ENCODE peak calls at places on chromosome 2, in eight cellular contexts. One of them, this sample, is unnamed.

GRCh38 chr2:63053235-63053888 is 2.7 kb downstream of the OTX1 start:
- DNase-seq in A549: no peak
- DNase-seq in K562: no peak
- DNase-seq in endothelial cell of umbilical vein: no peak
- DNase-seq in suprapubic skin: no peak
- DNase-seq in IMR-90: no peak
- DNase-seq in GM12878: no peak
- DNase-seq in transverse colon: no peak
- DNase-seq in this sample: no peak

GRCh38 chr2:150449856-150450255 is 37.6 kb downstream of the RND3 start:
- DNase-seq in A549: no peak
- DNase-seq in K562: no peak
- DNase-seq in endothelial cell of umbilical vein: peak
- DNase-seq in suprapubic skin: no peak
- DNase-seq in IMR-90: no peak
- DNase-seq in GM12878: no peak
- DNase-seq in transverse colon: no peak
- DNase-seq in this sample: no peak

GRCh38 chr2:234328444-234328990 is 168.4 kb downstream of the ARL4C start:
- DNase-seq in A549: no peak
- DNase-seq in K562: no peak
- DNase-seq in endothelial cell of umbilical vein: no peak
- DNase-seq in suprapubic skin: no peak
- DNase-seq in IMR-90: no peak
- DNase-seq in GM12878: no peak
- DNase-seq in transverse colon: no peak
- DNase-seq in this sample: no peak

GRCh38 chr2:77007668-77008067 is 514.5 kb downstream of the LRRTM4 start:
- DNase-seq in A549: no peak
- DNase-seq in K562: no peak
- DNase-seq in endothelial cell of umbilical vein: peak
- DNase-seq in suprapubic skin: no peak
- DNase-seq in IMR-90: no peak
- DNase-seq in GM12878: no peak
- DNase-seq in transverse colon: no peak
- DNase-seq in this sample: no peak

GRCh38 chr2:236744316-236745105 is 174.9 kb downstream of the ACKR3 start:
- DNase-seq in A549: no peak
- DNase-seq in K562: no peak
- DNase-seq in endothelial cell of umbilical vein: no peak
- DNase-seq in suprapubic skin: no peak
- DNase-seq in IMR-90: peak
- DNase-seq in GM12878: no peak
- DNase-seq in transverse colon: no peak
- DNase-seq in this sample: peak

GRCh38 chr2:227013330-227013729 is 150.7 kb downstream of the COL4A4 start:
- DNase-seq in A549: no peak
- DNase-seq in K562: no peak
- DNase-seq in endothelial cell of umbilical vein: no peak
- DNase-seq in suprapubic skin: no peak
- DNase-seq in IMR-90: no peak
- DNase-seq in GM12878: no peak
- DNase-seq in transverse colon: no peak
- DNase-seq in this sample: peak

GRCh38 chr2:148876589-148877402 is 1.8 kb downstream of the KIF5C start:
- DNase-seq in A549: no peak
- DNase-seq in K562: no peak
- DNase-seq in endothelial cell of umbilical vein: no peak
- DNase-seq in suprapubic skin: no peak
- DNase-seq in IMR-90: no peak
- DNase-seq in GM12878: no peak
- DNase-seq in transverse colon: peak
- DNase-seq in this sample: no peak

GRCh38 chr2:117984208-117984607 is 29.7 kb downstream of the CCDC93 start:
- DNase-seq in A549: no peak
- DNase-seq in K562: no peak
- DNase-seq in endothelial cell of umbilical vein: no peak
- DNase-seq in suprapubic skin: no peak
- DNase-seq in IMR-90: no peak
- DNase-seq in GM12878: no peak
- DNase-seq in transverse colon: no peak
- DNase-seq in this sample: no peak

GRCh38 chr2:168024459-168024858 is 222.9 kb downstream of the STK39 start:
- DNase-seq in A549: no peak
- DNase-seq in K562: no peak
- DNase-seq in endothelial cell of umbilical vein: no peak
- DNase-seq in suprapubic skin: no peak
- DNase-seq in IMR-90: no peak
- DNase-seq in GM12878: no peak
- DNase-seq in transverse colon: no peak
- DNase-seq in this sample: no peak

GRCh38 chr2:61178603-61179545 is 16.9 kb downstream of the C2orf74 start:
- DNase-seq in A549: no peak
- DNase-seq in K562: no peak
- DNase-seq in endothelial cell of umbilical vein: no peak
- DNase-seq in suprapubic skin: no peak
- DNase-seq in IMR-90: peak
- DNase-seq in GM12878: no peak
- DNase-seq in transverse colon: no peak
- DNase-seq in this sample: no peak

GRCh38 chr2:30709516-30709915 is 97.7 kb downstream of the CAPN13 start:
- DNase-seq in A549: no peak
- DNase-seq in K562: no peak
- DNase-seq in endothelial cell of umbilical vein: no peak
- DNase-seq in suprapubic skin: peak
- DNase-seq in IMR-90: no peak
- DNase-seq in GM12878: no peak
- DNase-seq in transverse colon: no peak
- DNase-seq in this sample: peak

GRCh38 chr2:234388591-234388990 is 108.3 kb downstream of the ARL4C start:
- DNase-seq in A549: no peak
- DNase-seq in K562: no peak
- DNase-seq in endothelial cell of umbilical vein: no peak
- DNase-seq in suprapubic skin: no peak
- DNase-seq in IMR-90: no peak
- DNase-seq in GM12878: no peak
- DNase-seq in transverse colon: no peak
- DNase-seq in this sample: no peak

DNA sequence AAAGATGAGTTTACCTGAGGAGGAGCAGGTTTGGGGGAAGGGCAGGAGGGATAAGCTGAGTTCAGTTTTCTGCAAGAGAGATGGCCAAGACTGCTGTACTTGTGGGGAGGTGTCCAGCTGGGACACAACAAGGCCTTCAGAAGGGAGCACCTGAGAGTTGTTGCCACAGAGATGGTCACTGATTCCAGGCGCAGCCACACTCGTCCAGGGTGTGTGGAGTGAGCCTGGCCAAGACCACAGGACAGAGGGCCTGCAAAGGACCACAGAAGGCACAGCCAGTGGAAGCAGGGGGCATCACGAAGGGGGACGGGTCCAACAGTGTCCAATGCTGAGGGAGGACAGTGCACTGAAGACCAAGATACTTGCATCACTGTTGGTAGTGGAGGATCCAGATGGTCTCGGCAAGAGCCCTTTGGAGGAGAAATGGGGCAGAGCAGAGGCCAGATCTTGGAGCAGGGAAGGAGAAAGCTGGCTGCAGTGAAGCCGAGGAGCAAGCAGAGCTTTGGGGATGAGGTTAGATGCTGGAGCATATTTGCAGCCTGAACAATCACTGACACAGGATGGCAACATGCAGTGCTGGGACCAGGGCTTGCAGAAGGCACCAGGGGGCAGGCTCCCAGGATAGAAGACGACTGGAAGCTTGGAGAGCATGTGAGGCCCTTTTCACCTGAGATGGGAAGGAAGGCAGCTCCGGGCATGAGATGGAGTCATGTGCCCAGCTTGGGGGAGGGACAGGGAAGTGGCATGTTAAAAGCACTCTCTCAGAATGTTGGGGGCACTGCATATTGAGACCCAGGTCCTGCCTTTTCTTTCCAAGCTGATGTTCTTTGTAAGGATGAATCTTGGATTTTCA is 214.0 kb downstream of the CYP26B1 start:
- DNase-seq in A549: peak
- DNase-seq in K562: peak
- DNase-seq in endothelial cell of umbilical vein: no peak
- DNase-seq in suprapubic skin: no peak
- DNase-seq in IMR-90: no peak
- DNase-seq in GM12878: no peak
- DNase-seq in transverse colon: no peak
- DNase-seq in this sample: peak
- TF ChIP-seq CTCF in A549: peak
- TF ChIP-seq CTCF in K562: peak
- TF ChIP-seq CTCF in endothelial cell of umbilical vein: no peak
- TF ChIP-seq CTCF in suprapubic skin: peak
- TF ChIP-seq CTCF in IMR-90: peak
- TF ChIP-seq CTCF in GM12878: no peak
- TF ChIP-seq CTCF in transverse colon: no peak
- TF ChIP-seq CTCF in this sample: no peak

DNA sequence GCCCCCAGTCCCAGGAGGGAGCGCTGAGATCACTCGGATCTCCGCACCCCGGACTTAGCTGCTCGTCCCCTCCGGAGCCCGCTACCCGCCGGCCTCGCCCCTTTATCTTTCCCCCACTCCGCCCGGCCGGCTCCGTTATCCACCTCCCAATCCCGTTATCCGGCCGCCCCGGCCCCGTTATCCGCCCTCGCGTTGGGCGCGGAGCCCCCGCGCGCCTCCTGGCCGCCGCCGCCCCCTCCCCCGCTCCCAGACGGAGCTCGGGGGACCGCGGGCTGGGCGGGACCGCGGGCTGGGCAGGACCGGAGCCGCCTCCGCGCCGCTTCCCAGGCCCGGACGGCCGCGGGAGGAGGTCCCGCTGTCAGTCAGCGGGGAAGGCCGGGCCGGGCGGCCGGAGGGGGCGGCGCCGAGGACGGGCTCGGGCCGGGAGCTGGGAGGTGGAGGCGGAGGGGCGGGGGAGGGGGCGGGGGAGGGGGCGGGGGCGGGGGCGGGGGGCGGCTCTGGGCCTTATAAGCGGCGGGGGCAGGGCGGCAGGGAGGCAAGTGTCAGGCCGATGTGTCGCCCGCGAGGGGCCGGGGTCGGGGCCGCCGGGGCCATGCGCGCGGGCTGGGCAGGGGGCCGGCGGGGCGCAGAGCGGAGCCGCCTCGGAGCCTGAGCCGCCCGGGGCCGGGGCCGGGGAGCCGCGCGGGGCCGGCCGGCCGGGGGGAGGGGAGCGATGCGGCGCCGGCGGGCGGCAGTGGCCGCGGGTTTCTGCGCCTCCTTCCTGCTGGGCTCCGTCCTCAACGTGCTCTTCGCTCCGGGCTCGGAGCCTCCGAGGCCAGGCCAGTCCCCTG is at the start of gene PKDCC:
- DNase-seq in A549: peak
- DNase-seq in K562: peak
- DNase-seq in endothelial cell of umbilical vein: peak
- DNase-seq in suprapubic skin: no peak
- DNase-seq in IMR-90: peak
- DNase-seq in GM12878: no peak
- DNase-seq in transverse colon: peak
- DNase-seq in this sample: peak
- H3K4me3 ChIP-seq in A549: peak
- H3K4me3 ChIP-seq in K562: peak
- H3K4me3 ChIP-seq in endothelial cell of umbilical vein: peak
- H3K4me3 ChIP-seq in suprapubic skin: peak
- H3K4me3 ChIP-seq in IMR-90: peak
- H3K4me3 ChIP-seq in GM12878: peak
- H3K4me3 ChIP-seq in transverse colon: peak
- H3K4me3 ChIP-seq in this sample: peak

DNA sequence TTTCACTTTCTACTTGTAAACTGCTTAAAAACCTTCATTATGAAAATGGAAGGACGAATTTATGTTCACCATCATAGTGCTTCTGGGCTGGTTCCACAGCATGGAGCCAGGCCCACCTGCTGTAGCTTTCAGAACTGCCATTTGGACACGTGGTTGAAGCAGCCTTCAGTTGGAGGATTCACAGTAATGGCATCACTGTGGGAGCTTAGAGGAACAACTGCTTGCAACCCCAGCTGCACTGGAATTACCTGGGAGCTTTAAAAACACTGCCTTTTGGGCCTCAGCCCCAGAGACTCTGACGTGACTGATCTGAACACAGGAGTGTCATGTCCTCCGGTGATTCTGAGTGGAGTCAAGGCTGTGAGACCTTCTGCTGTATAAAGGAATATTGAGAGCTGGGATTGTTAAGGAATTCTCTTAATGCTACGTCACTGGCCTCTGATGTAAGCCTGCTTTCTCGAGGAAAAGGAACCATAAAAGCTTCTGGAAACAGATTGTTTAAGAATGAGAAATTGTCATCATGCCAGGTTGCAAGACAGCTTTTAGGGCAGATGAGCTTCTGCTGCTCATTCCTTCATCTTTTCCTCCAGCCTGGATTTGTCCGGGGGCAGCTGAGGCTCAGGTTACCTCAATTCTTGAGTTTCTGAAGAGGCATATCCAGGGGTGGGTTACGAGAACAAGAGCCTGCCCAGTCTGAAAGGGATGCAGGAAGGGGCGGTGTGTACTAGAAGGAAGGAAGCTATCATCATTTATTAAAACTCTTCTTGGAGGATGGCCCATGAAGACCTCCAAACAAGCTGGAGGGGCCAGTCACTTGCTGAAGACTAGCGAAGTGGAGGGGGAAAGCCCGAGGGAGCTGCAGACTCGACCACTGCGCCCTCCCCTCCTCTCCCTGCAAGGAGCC is 1.3 kb upstream of the IL1R1 start:
- DNase-seq in A549: no peak
- DNase-seq in K562: no peak
- DNase-seq in endothelial cell of umbilical vein: peak
- DNase-seq in suprapubic skin: no peak
- DNase-seq in IMR-90: peak
- DNase-seq in GM12878: no peak
- DNase-seq in transverse colon: no peak
- DNase-seq in this sample: no peak
- TF ChIP-seq POLR2A in A549: no peak
- TF ChIP-seq POLR2A in K562: no peak
- TF ChIP-seq POLR2A in endothelial cell of umbilical vein: no peak
- TF ChIP-seq POLR2A in suprapubic skin: no peak
- TF ChIP-seq POLR2A in IMR-90: peak
- TF ChIP-seq POLR2A in GM12878: no peak
- TF ChIP-seq POLR2A in transverse colon: peak
- TF ChIP-seq POLR2A in this sample: no peak

DNA sequence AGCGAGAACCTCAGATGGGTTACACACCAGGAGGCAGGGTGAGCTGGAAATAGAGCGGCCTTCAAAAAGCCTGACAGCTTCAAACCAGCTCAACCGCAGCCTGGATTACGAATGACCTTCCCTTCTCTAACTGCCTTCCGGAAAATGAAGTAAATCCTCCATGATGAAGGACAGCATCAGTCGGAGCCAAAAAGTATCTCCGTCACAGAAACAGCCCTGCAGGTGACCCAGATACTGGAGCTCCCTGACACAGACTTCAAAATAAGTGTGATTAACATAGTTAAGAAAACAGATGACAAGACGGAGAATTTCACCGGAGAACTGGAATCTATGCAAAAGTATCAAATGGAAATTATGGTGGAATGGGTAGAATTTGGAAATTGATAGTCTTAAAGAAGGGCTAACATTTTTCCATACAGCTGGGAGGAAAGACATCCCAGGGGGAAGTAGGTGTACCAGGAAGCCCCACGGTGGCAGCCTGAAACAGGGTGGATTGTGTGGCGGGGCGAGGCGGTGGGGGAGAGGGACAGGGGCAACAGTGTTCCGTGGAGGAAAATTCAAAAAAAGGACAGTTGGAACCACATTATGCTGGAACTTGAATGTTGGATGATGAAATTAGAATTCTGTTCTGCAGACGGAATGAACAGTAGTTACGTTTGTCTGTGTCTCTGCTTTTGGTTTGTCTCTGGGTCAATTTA is 10.4 kb upstream of the CIB4 start:
- DNase-seq in A549: no peak
- DNase-seq in K562: no peak
- DNase-seq in endothelial cell of umbilical vein: no peak
- DNase-seq in suprapubic skin: peak
- DNase-seq in IMR-90: no peak
- DNase-seq in GM12878: no peak
- DNase-seq in transverse colon: no peak
- DNase-seq in this sample: peak
- TF ChIP-seq CTCF in A549: no peak
- TF ChIP-seq CTCF in K562: no peak
- TF ChIP-seq CTCF in endothelial cell of umbilical vein: no peak
- TF ChIP-seq CTCF in suprapubic skin: no peak
- TF ChIP-seq CTCF in IMR-90: no peak
- TF ChIP-seq CTCF in GM12878: no peak
- TF ChIP-seq CTCF in transverse colon: no peak
- TF ChIP-seq CTCF in this sample: no peak

This sample was measured in lower leg skin.